ENCODE peak calls at places on chromosomes 2 and 18, in four cellular contexts. S, E, M and Y are unnamed samples.

GRCh38 chr2:171669121-171669520 is 18.1 kb upstream of the DYNC1I2 start:
- DNase-seq in E (no peak), S (no peak), M (no peak), Y (no peak)

GRCh38 chr2:110867078-110867477 is 134.7 kb downstream of the ACOXL start:
- DNase-seq in S (no peak), M (no peak), E (no peak), Y (no peak)

GRCh38 chr2:85791704-85792565 is 38.1 kb downstream of the ATOH8 start:
- DNase-seq in M (no peak), E (peak), S (no peak), Y (no peak)

GRCh38 chr2:181348091-181348837 is 108.9 kb upstream of the ITGA4 start:
- DNase-seq in M (no peak), E (no peak), S (no peak), Y (no peak)

GRCh38 chr2:239275037-239275685 is 125.7 kb downstream of the HDAC4 start:
- DNase-seq in E (peak), S (peak), M (peak), Y (peak)

GRCh38 chr2:12980817-12981216 is 264.1 kb downstream of the TRIB2 start:
- DNase-seq in E (no peak), M (peak), S (no peak), Y (no peak)

GRCh38 chr18:50724631-50725235 is 95.1 kb downstream of the MRO start:
- DNase-seq in M (no peak), E (no peak), S (no peak), Y (no peak)

GRCh38 chr2:101704816-101705565 is 7.5 kb downstream of the MAP4K4 start:
- DNase-seq in M (no peak), S (no peak), E (no peak), Y (no peak)

GRCh38 chr2:119252186-119253113 is 28.8 kb downstream of the STEAP3 start:
- DNase-seq in S (peak), E (no peak), M (peak), Y (peak)

GRCh38 chr2:59025157-59025757 is 784.1 kb upstream of the FANCL start:
- DNase-seq in M (no peak), S (peak), E (no peak), Y (peak)

GRCh38 chr2:222076978-222077690 is 221.7 kb downstream of the PAX3 start:
- DNase-seq in E (no peak), M (no peak), S (no peak), Y (no peak)

GRCh38 chr2:9721346-9721745 is 90.5 kb upstream of the YWHAQ start:
- DNase-seq in M (no peak), S (no peak), E (no peak), Y (no peak)

GRCh38 chr2:196171946-196172345 is 568 bp upstream of the STK17B start:
- DNase-seq in M (no peak), E (no peak), S (no peak), Y (no peak)

GRCh38 chr2:229340086-229340760 is 69.1 kb upstream of the PID1 start:
- DNase-seq in S (no peak), M (no peak), E (no peak), Y (no peak)

GRCh38 chr2:89844221-89844943 is 1152.9 kb downstream of the RPIA start:
- DNase-seq in S (no peak), M (no peak), E (no peak), Y (no peak)

GRCh38 chr2:200288670-200289429 is 17.6 kb upstream of the SPATS2L start:
- DNase-seq in S (no peak), M (no peak), E (no peak), Y (no peak)

GRCh38 chr2:167196461-167197252 is 308.4 kb downstream of the XIRP2 start:
- DNase-seq in M (no peak), S (peak), E (no peak), Y (peak)

GRCh38 chr2:163877316-163877715 is 141.5 kb upstream of the FIGN start:
- DNase-seq in E (no peak), M (no peak), S (no peak), Y (peak)

GRCh38 chr2:224253464-224253863 is 148.4 kb downstream of the FAM124B start:
- DNase-seq in M (no peak), E (no peak), S (no peak), Y (no peak)

GRCh38 chr2:145736901-145737300 is 1217.0 kb upstream of the ZEB2 start:
- DNase-seq in M (no peak), S (no peak), E (no peak), Y (peak)

GRCh38 chr2:159366538-159366937 is 80.0 kb upstream of the WDSUB1 start:
- DNase-seq in E (no peak), M (no peak), S (no peak), Y (no peak)

GRCh38 chr2:159362094-159362493 is 75.6 kb upstream of the WDSUB1 start:
- DNase-seq in M (no peak), E (no peak), S (no peak), Y (no peak)

DNA sequence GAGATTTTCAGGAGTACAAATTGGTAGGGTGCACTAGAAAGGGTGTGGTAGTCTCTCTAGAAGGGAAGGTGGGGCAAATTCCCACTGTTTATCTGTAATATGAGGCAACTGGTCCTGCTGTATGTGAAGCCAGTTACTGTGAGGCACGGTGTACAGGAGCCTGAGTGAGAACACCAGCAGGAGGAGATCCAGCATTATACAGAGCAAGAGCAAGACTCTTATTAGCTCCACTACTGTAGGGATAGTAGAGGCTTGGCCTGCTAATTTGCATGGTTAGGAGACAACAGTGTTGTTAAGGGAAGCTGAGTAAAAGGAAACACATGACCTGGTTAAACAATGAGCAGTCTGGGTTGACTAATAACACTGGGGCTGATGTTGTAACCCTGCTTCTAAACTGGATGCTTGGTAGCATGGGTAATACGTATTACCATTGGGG is 76.3 kb upstream of the WDSUB1 start:
- DNase-seq in E (no peak), M (peak), S (no peak), Y (no peak)
- TF ChIP-seq CTCF in E (no peak), M (no peak), S (no peak), Y (no peak)

GRCh38 chr2:40436093-40436475 is 15.8 kb downstream of the SLC8A1 start:
- DNase-seq in M (no peak), S (no peak), E (no peak), Y (no peak)

GRCh38 chr2:40432916-40433315 is 19.0 kb downstream of the SLC8A1 start:
- DNase-seq in M (no peak), S (no peak), E (no peak), Y (no peak)

GRCh38 chr2:40433739-40434138 is 18.2 kb downstream of the SLC8A1 start:
- DNase-seq in S (no peak), M (no peak), E (no peak), Y (no peak)

GRCh38 chr2:40435426-40436092 is 16.3 kb downstream of the SLC8A1 start:
- DNase-seq in E (no peak), S (no peak), M (no peak), Y (no peak)

GRCh38 chr2:40434638-40435296 is 17.1 kb downstream of the SLC8A1 start:
- DNase-seq in S (peak), E (no peak), M (peak), Y (peak)
- H3K27ac ChIP-seq in S (peak), E (no peak), M (no peak), Y (peak)

GRCh38 chr2:211347328-211347727 is 790.9 kb downstream of the CPS1 start:
- DNase-seq in E (no peak), M (no peak), S (no peak), Y (no peak)
- TF ChIP-seq CTCF in E (no peak), M (peak), S (no peak), Y (no peak)

GRCh38 chr2:26988165-26988879 is 17.9 kb downstream of the MAPRE3 start:
- DNase-seq in S (no peak), M (no peak), E (no peak), Y (peak)
- H3K27ac ChIP-seq in S (no peak), M (no peak), E (no peak), Y (no peak)

DNA sequence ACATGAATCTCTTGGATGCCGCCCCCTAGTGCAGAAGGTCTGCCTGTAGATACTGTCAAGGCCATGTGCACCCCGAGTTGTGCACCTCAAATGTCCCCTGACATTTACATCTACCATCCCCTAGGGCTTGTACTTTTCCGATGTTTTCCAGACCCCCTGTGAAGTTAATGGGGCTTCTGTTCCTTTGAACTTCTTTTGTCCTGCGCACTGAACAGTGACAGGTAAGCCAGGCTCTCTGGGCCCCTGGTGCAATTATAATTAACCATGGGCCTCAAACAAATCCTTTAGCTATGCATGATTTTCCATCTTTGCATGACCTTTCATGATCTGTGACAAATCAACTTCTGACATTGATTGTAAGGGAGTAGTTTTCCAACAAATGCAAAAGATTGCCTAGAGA is 158.4 kb downstream of the FHOD3 start:
- DNase-seq in E (no peak), S (no peak), M (no peak), Y (no peak)
- TF ChIP-seq CTCF in E (no peak), S (no peak), M (no peak), Y (peak)

DNA sequence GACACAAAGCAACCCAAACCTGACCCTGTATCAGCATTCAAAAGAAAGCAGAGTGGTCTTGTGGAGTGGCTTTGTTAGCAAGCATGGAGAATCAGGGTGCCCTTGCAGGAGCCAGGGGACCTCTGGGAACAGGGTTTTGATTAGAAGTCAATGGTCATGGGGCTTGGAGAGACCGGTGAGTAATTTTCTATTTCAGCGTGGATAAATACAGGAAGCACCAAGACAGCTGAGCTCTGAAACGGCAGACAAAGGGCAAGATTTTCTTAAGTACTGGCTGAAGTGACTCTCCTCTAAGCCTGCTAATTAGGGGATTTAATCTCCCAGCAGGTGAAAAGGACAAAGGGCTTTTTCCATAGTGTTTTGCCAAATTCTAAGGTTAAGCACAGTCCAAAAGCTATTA is 78.0 kb upstream of the GAREM1 start:
- DNase-seq in S (no peak), E (no peak), M (no peak), Y (no peak)
- H3K27ac ChIP-seq in S (no peak), E (no peak), M (no peak), Y (no peak)

DNA sequence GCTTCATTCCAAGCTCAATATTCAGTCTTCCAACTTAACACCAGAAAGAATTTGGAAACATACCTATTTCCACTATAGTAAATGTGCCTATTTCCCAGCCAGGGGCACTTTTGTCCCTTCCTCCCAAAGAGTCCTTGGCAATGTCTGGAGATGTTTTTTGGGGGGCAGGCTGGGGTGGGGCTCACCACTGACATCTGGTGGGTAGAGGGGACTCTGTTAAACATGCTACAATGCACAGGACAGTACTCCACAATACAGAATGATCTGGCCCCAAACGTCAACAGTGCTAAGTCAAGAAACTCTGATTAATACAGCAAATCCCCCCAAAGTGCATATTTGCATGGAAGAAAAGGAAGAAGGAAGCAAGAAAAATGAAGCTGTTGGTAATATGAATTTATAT is 61.7 kb downstream of the SMIM21 start:
- DNase-seq in S (no peak), M (no peak), E (no peak), Y (no peak)
- TF ChIP-seq CTCF in S (no peak), M (no peak), E (no peak), Y (peak)

DNA sequence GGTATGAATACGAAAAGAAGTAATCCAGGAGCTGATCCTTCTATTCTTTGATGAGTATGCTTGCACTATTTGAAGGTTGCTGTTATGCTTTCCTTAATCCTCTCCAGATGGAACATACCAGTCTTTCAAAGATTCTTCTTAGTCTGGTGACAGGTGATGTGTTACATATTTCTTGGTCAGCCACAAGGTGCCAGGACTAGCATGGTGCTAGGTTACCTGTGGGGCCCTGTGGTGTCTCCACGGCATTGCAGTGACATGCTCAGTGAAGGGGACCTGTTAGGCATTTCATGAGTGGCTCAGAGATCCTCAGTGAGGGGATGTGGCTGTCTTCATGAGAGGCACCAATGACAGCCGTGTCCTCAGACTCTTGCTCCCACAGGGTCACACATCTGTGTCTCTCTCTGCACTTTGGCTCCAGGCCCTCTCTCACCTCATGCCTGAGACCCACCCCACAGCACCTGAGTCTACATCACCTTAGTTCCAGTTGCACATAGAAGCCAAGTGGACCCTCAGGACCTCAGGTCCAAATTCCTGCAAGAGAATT is 13.1 kb upstream of the RAB31 start:
- DNase-seq in M (no peak), E (no peak), S (no peak), Y (no peak)
- H3K27ac ChIP-seq in M (no peak), E (no peak), S (no peak), Y (no peak)